ENCODE peak calls at places on chromosome 1, in eight cellular contexts. V is right lobe of liver, G is IMR-90, F is tibial nerve, X is transverse colon, M is thyroid gland, H is endothelial cell of umbilical vein, N is breast epithelium. S is an unnamed sample.

GRCh38 chr1:199173356-199173755 is 534.5 kb downstream of the PTPRC start:
- DNase-seq in V (no peak), G (peak; percentile 77), F (no peak), X (no peak), M (no peak), H (no peak), N (no peak), S (no peak)

GRCh38 chr1:35773711-35774110 is 3.9 kb upstream of the CLSPN start:
- DNase-seq in V (no peak), G (no peak), F (no peak), X (no peak), M (no peak), H (peak; percentile 18), N (no peak), S (no peak)

GRCh38 chr1:206694551-206695124 is 9.9 kb downstream of the MAPKAPK2 start:
- DNase-seq in V (no peak), G (no peak), F (no peak), X (no peak), M (peak; percentile 60), H (no peak), N (no peak), S (no peak)

GRCh38 chr1:53075761-53076163 is 13.7 kb downstream of the PODN start:
- DNase-seq in V (peak; percentile 16), G (no peak), F (peak; percentile 12), X (peak; percentile 1), M (no peak), H (no peak), N (no peak), S (no peak)

GRCh38 chr1:210726621-210727020 is 397.9 kb downstream of the HHAT start:
- DNase-seq in V (no peak), G (peak; percentile 18), F (no peak), X (no peak), M (peak; percentile 36), H (no peak), N (no peak), S (no peak)

GRCh38 chr1:9628541-9629444 is 22.7 kb upstream of the PIK3CD start:
- DNase-seq in V (no peak), G (no peak), F (no peak), X (no peak), M (no peak), H (no peak), N (no peak), S (no peak)

GRCh38 chr1:235929216-235929615 is 62.5 kb upstream of the LYST start:
- DNase-seq in V (no peak), G (no peak), F (no peak), X (no peak), M (no peak), H (no peak), N (no peak), S (no peak)

GRCh38 chr1:154334647-154335350 is 9.5 kb downstream of the ATP8B2 start:
- DNase-seq in V (peak; percentile 84), G (peak; percentile 82), F (peak; percentile 77), X (peak; percentile 89), M (peak; percentile 89), H (peak; percentile 84), N (peak; percentile 62), S (peak; percentile 82)

GRCh38 chr1:205670611-205671430 is 9.5 kb downstream of the SLC45A3 start:
- DNase-seq in V (peak; percentile 62), G (no peak), F (no peak), X (no peak), M (no peak), H (no peak), N (no peak), S (no peak)

GRCh38 chr1:233327938-233328660 is 575 bp downstream of the MAP3K21 start:
- DNase-seq in V (peak; percentile 45), G (no peak), F (no peak), X (peak; percentile 32), M (peak; percentile 44), H (peak; percentile 10), N (no peak), S (no peak)

GRCh38 chr1:155126494-155127104 is 1.1 kb upstream of the EFNA1 start:
- DNase-seq in V (peak; percentile 79), G (peak; percentile 27), F (no peak), X (peak; percentile 56), M (peak; percentile 92), H (peak; percentile 29), N (peak; percentile 42), S (no peak)

GRCh38 chr1:223479718-223480425 is 86.7 kb downstream of the CCDC185 start:
- DNase-seq in V (no peak), G (no peak), F (no peak), X (no peak), M (peak; percentile 84), H (no peak), N (no peak), S (no peak)

GRCh38 chr1:151908228-151908691 is 1.1 kb downstream of the THEM4 start:
- DNase-seq in V (no peak), G (peak; percentile 24), F (no peak), X (no peak), M (no peak), H (peak; percentile 26), N (no peak), S (no peak)
- TF ChIP-seq CTCF in V (peak; percentile 15), G (peak; percentile 11), F (peak; percentile 8), X (no peak), M (no peak), H (no peak), N (no peak), S (no peak)

DNA sequence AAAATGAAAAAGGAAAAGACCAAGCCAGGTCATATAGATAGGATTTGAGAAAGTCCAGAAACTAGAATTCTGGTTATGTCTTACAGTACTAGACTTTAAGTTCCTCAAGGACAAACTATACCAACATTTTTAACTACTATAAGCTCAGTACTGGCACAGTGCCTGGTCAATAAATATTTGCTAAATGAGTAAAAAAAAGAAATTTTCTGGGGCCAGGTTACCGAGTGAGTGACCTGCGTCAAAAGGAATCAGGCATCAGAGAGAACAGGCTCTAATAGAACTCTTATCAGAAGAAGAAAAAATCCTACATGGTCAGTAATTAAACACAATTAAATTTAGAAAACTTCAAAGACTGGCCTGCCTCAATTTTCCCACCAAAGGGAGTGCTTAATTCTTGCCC is 23.8 kb upstream of the YRDC start:
- DNase-seq in V (no peak), G (no peak), F (no peak), X (no peak), M (no peak), H (no peak), N (no peak), S (no peak)
- H3K36me3 ChIP-seq in V (peaks cover 32% of the 10 kb centered on the region), G (peaks cover 34% of the 10 kb centered on the region), F (no peaks in the 10 kb centered on the region), X (no peaks in the 10 kb centered on the region), M (peaks cover 37% of the 10 kb centered on the region), H (peaks cover 16% of the 10 kb centered on the region), N (peaks cover 5% of the 10 kb centered on the region), S (peaks cover 98% of the 10 kb centered on the region)

GRCh38 chr1:173418107-173418985 is 58.8 kb upstream of the PRDX6 start:
- DNase-seq in V (no peak), G (peak; percentile 45), F (no peak), X (no peak), M (no peak), H (no peak), N (no peak), S (no peak)
- TF ChIP-seq POLR2A in V (no peak), G (no peak), F (no peak), X (no peak), M (no peak), H (no peak), N (no peak), S (no peak)

GRCh38 chr1:37175666-37176215 is 141.4 kb upstream of the GRIK3 start:
- DNase-seq in V (no peak), G (no peak), F (no peak), X (no peak), M (no peak), H (no peak), N (no peak), S (no peak)

GRCh38 chr1:37174876-37175275 is 140.6 kb upstream of the GRIK3 start:
- DNase-seq in V (no peak), G (no peak), F (no peak), X (no peak), M (no peak), H (peak; percentile 56), N (no peak), S (no peak)

GRCh38 chr1:37171651-37172050 is 137.3 kb upstream of the GRIK3 start:
- DNase-seq in V (no peak), G (no peak), F (no peak), X (no peak), M (no peak), H (no peak), N (no peak), S (no peak)

GRCh38 chr1:37176269-37176668 is 142.0 kb upstream of the GRIK3 start:
- DNase-seq in V (no peak), G (no peak), F (no peak), X (no peak), M (no peak), H (no peak), N (no peak), S (no peak)

GRCh38 chr1:37177230-37177864 is 143.0 kb upstream of the GRIK3 start:
- DNase-seq in V (peak; percentile 36), G (peak; percentile 1), F (no peak), X (peak; percentile 13), M (peak; percentile 27), H (peak; percentile 21), N (no peak), S (no peak)
- TF ChIP-seq CTCF in V (peak; percentile 24), G (peak; percentile 26), F (no peak), X (peak; percentile 20), M (no peak), H (peak; percentile 35), N (no peak), S (no peak)

GRCh38 chr1:170547255-170547654 is 15.3 kb downstream of the GORAB start:
- DNase-seq in V (no peak), G (no peak), F (no peak), X (no peak), M (no peak), H (no peak), N (no peak), S (no peak)
- H3K36me3 ChIP-seq in V (peaks cover 33% of the 10 kb centered on the region), G (peaks cover 46% of the 10 kb centered on the region), F (peaks cover 5% of the 10 kb centered on the region), X (no peaks in the 10 kb centered on the region), M (peaks cover 40% of the 10 kb centered on the region), H (peaks cover 13% of the 10 kb centered on the region), N (no peaks in the 10 kb centered on the region), S (peaks cover 37% of the 10 kb centered on the region)

GRCh38 chr1:58779837-58780585 is 3.8 kb downstream of the JUN start:
- DNase-seq in V (peak; percentile 31), G (peak; percentile 78), F (no peak), X (peak; percentile 77), M (peak; percentile 73), H (peak; percentile 79), N (peak; percentile 76), S (no peak)
- TF ChIP-seq POLR2A in V (peak; percentile 48), G (peak; percentile 96), F (no peak), X (peak; percentile 69), M (no peak), H (peak; percentile 84), N (peak; percentile 88), S (no peak)

DNA sequence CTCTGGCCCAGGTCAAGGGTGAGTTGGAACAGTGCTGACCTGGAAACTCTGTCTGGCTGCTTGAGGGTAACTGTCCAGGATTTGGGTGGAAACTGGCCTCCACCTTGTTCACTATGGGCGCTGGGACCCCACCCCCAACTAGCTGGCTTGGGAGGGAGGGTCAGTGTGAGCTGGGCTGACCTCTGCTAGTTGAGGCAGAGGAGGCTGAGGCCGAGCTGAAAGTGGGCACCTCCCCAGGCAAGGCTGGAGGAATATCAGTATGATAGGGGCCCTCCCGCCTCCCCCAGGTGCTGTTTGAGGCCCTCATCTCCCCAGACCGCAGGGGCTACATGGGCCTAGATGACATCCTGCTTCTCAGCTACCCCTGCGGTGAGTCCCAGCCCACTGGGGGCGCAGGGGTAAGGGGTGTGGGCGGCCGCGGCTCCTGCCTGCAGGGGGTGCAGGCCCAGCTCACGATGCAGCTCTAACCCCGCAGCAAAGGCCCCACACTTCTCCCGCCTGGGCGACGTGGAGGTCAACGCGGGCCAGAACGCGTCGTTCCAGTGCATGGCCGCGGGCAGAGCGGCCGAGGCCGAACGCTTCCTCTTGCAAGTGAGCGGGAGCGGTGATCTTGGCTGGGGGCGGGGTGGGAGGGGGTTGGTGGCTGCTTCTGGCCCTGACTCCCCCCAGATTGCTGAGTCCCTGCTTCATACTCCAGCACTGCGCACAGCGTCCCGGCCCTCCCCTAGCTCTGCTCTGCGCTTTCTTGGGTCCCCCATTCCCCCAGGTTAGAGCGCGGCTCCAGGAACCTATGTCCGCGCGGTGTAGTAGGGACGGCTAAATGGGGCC is 22.9 kb downstream of the PTPRU start:
- DNase-seq in V (peak; percentile 42), G (no peak), F (no peak), X (no peak), M (peak; percentile 5), H (no peak), N (no peak), S (peak; percentile 51)
- TF ChIP-seq CTCF in V (no peak), G (no peak), F (no peak), X (no peak), M (no peak), H (no peak), N (no peak), S (no peak)

S was measured in heart left ventricle.